ENCODE peak calls at places on chromosomes 11 and 22, in nine cellular contexts. H is putamen; Y is dorsolateral prefrontal cortex; C is endothelial cell; I is breast epithelium; A is A549; U is HFF-Myc; V is CD8-positive, alpha-beta memory T cell; S is GM19239. O is an unnamed sample.

GRCh38 chr11:107385361-107385982 is 72.2 kb downstream of the CWF19L2 start:
- DNase-seq in V (no peak), Y (no peak), A (peak; percentile 2), H (no peak), S (no peak), U (no peak), I (no peak), C (no peak), O (no peak)

GRCh38 chr22:36363378-36363931 is 24.3 kb downstream of the MYH9 start:
- DNase-seq in I (no peak), Y (no peak), V (no peak), H (no peak), U (no peak), C (no peak), S (no peak), A (no peak), O (no peak)

GRCh38 chr22:36457688-36458450 is 23.6 kb downstream of the TXN2 start:
- DNase-seq in S (no peak), U (no peak), H (no peak), V (no peak), I (no peak), Y (no peak), C (no peak), A (no peak), O (no peak)

GRCh38 chr11:92286718-92287117 is 62.1 kb downstream of the FAT3 start:
- DNase-seq in V (no peak), I (no peak), S (no peak), Y (no peak), U (no peak), H (no peak), C (no peak), A (no peak), O (no peak)

GRCh38 chr22:38262051-38262795 is 10.6 kb downstream of the TMEM184B start:
- DNase-seq in U (no peak), I (peak; percentile 68), H (peak; percentile 43), Y (peak; percentile 63), A (no peak), C (peak; percentile 57), S (no peak), V (peak; percentile 29), O (no peak)

GRCh38 chr11:25970726-25971508 is 361.0 kb upstream of the ANO3 start:
- DNase-seq in I (no peak), A (peak; percentile 1), C (no peak), H (no peak), U (no peak), Y (no peak), S (no peak), V (no peak), O (no peak)

GRCh38 chr11:1298695-1299492 is 10.5 kb downstream of the TOLLIP start:
- DNase-seq in S (no peak), U (no peak), A (peak; percentile 76), Y (peak; percentile 52), I (peak; percentile 84), H (peak; percentile 77), V (no peak), C (no peak), O (no peak)

GRCh38 chr11:16791494-16791961 is 53.1 kb downstream of the C11orf58 start:
- DNase-seq in Y (no peak), H (no peak), S (no peak), I (no peak), V (no peak), U (peak; percentile 81), C (no peak), A (peak; percentile 75), O (no peak)

GRCh38 chr22:42172385-42173172 is 42.0 kb upstream of the CYP2D6 start:
- DNase-seq in U (no peak), Y (no peak), S (no peak), H (no peak), V (no peak), C (no peak), I (no peak), A (no peak), O (no peak)

GRCh38 chr11:4607111-4607510 is 920 bp downstream of the TRIM68 start:
- DNase-seq in H (no peak), S (no peak), Y (no peak), V (no peak), A (no peak), C (no peak), I (no peak), U (no peak), O (no peak)

GRCh38 chr11:111978028-111978771 is 41.1 kb downstream of the DIXDC1 start:
- DNase-seq in V (no peak), A (no peak), Y (peak; percentile 88), S (no peak), I (peak; percentile 67), U (peak; percentile 37), H (peak; percentile 91), C (peak; percentile 13), O (no peak)

GRCh38 chr11:64094463-64095223 is 58.9 kb downstream of the FLRT1 start:
- DNase-seq in I (no peak), V (no peak), S (no peak), U (peak; percentile 11), C (no peak), H (no peak), A (peak; percentile 84), Y (no peak), O (no peak)

GRCh38 chr22:29747832-29748231 is 19.0 kb downstream of the ZMAT5 start:
- DNase-seq in C (no peak), V (no peak), I (no peak), S (no peak), Y (no peak), U (no peak), A (no peak), H (no peak), O (no peak)

GRCh38 chr11:64007160-64007628 is 21.0 kb downstream of the OTUB1 start:
- DNase-seq in Y (no peak), V (no peak), C (no peak), I (no peak), U (no peak), H (no peak), S (no peak), A (peak; percentile 63), O (no peak)

GRCh38 chr22:43535741-43536140 is 123.9 kb downstream of the MPPED1 start:
- DNase-seq in A (no peak), U (no peak), I (no peak), H (no peak), Y (no peak), V (no peak), S (no peak), C (no peak), O (no peak)

GRCh38 chr11:72135891-72136676 is 559 bp downstream of the FOLR3 start:
- DNase-seq in I (no peak), S (no peak), Y (no peak), A (no peak), H (no peak), U (no peak), V (no peak), C (no peak), O (no peak)

GRCh38 chr11:8099291-8099899 is 18.4 kb downstream of the TUB start:
- DNase-seq in H (peak; percentile 72), Y (peak; percentile 95), S (no peak), U (peak; percentile 51), C (peak; percentile 85), I (peak; percentile 81), V (peak; percentile 53), A (peak; percentile 80), O (peak; percentile 68)

GRCh38 chr11:121416909-121417567 is 35.1 kb upstream of the SORL1 start:
- DNase-seq in A (peak; percentile 1), H (peak; percentile 55), U (peak; percentile 83), C (no peak), V (peak; percentile 13), I (peak; percentile 77), S (no peak), Y (peak; percentile 48), O (no peak)

GRCh38 chr22:20013382-20013871 is 3.2 kb downstream of the ARVCF start:
- DNase-seq in V (no peak), I (no peak), S (no peak), H (no peak), Y (peak; percentile 51), C (peak; percentile 84), U (no peak), A (peak; percentile 33), O (peak; percentile 78)

GRCh38 chr22:23219787-23220484 is 39.6 kb downstream of the BCR start:
- DNase-seq in S (peak; percentile 46), A (no peak), C (no peak), U (no peak), Y (no peak), I (no peak), V (no peak), H (no peak), O (no peak)

O was measured in progenitor cell of endocrine pancreas.